ENCODE peak calls at places on chromosomes 5 and 9, in seven cellular contexts. N, C, L, H, O, G and Y are unnamed samples.

GRCh38 chr9:37468620-37469019 is 3.4 kb upstream of the ZBTB5 start:
- DNase-seq in O (no peak), C (no peak), L (no peak), H (peak; percentile 44), G (no peak), N (no peak), Y (no peak)

GRCh38 chr5:159217236-159217635 is 7.9 kb upstream of the RNF145 start:
- DNase-seq in O (no peak), H (no peak), L (no peak), G (no peak), C (no peak), N (no peak), Y (no peak)

GRCh38 chr9:137295313-137296213 is 6.5 kb downstream of the NRARP start:
- DNase-seq in L (peak; percentile 67), C (peak; percentile 37), H (peak; percentile 98), G (no peak), O (no peak), N (no peak), Y (no peak)

GRCh38 chr5:123753349-123754166 is 241.6 kb downstream of the CSNK1G3 start:
- DNase-seq in C (no peak), L (no peak), G (no peak), H (no peak), N (no peak), O (no peak), Y (no peak)

GRCh38 chr5:126280820-126281219 is 142.4 kb upstream of the GRAMD2B start:
- DNase-seq in O (no peak), L (no peak), C (no peak), N (no peak), H (no peak), G (no peak), Y (no peak)

GRCh38 chr9:91718071-91718470 is 232.0 kb downstream of the ROR2 start:
- DNase-seq in C (no peak), L (no peak), O (no peak), H (no peak), N (no peak), G (no peak), Y (no peak)

GRCh38 chr5:150538007-150538917 is 30.3 kb downstream of the NDST1 start:
- DNase-seq in G (peak; percentile 70), C (no peak), O (no peak), N (no peak), L (no peak), H (no peak), Y (peak; percentile 76)

GRCh38 chr5:55847837-55848236 is 3.3 kb upstream of the IL31RA start:
- DNase-seq in C (no peak), L (no peak), H (no peak), G (peak; percentile 68), N (no peak), O (no peak), Y (no peak)

GRCh38 chr5:83101514-83101913 is 24.2 kb downstream of the XRCC4 start:
- DNase-seq in O (no peak), L (no peak), N (no peak), H (no peak), C (no peak), G (peak; percentile 44), Y (no peak)

GRCh38 chr5:169121631-169122420 is 179.1 kb downstream of the SLIT3 start:
- DNase-seq in O (no peak), G (no peak), H (no peak), L (no peak), N (no peak), C (no peak), Y (peak; percentile 94)

GRCh38 chr9:16262467-16263261 is 607.8 kb downstream of the BNC2 start:
- DNase-seq in L (no peak), O (no peak), C (no peak), N (no peak), G (no peak), H (no peak), Y (peak; percentile 37)

GRCh38 chr5:171152382-171152781 is 156.7 kb upstream of the TLX3 start:
- DNase-seq in G (peak; percentile 19), C (no peak), O (no peak), L (no peak), H (peak; percentile 10), N (no peak), Y (peak; percentile 25)

GRCh38 chr5:434443-435146 is 8.4 kb upstream of the EXOC3 start:
- DNase-seq in H (no peak), C (no peak), O (no peak), L (no peak), N (no peak), G (no peak), Y (no peak)

GRCh38 chr9:68697846-68698245 is 7.2 kb upstream of the PIP5K1B start:
- DNase-seq in N (no peak), O (no peak), L (no peak), C (no peak), H (no peak), G (no peak), Y (no peak)

GRCh38 chr9:134491436-134491835 is 150.2 kb upstream of the COL5A1 start:
- DNase-seq in O (no peak), C (no peak), L (no peak), N (no peak), H (peak; percentile 26), G (no peak), Y (no peak)

GRCh38 chr5:127858116-127858784 is 155.1 kb downstream of the CCDC192 start:
- DNase-seq in N (no peak), O (peak; percentile 23), L (peak; percentile 14), H (no peak), G (no peak), C (no peak), Y (peak; percentile 4)

GRCh38 chr5:1512541-1513291 is 11.0 kb downstream of the LPCAT1 start:
- DNase-seq in N (no peak), O (no peak), G (no peak), C (no peak), L (no peak), H (peak; percentile 68), Y (no peak)

GRCh38 chr9:99430301-99430700 is 208.2 kb downstream of the SEC61B start:
- DNase-seq in L (no peak), C (no peak), O (no peak), H (no peak), N (no peak), G (peak; percentile 38), Y (peak; percentile 95)

GRCh38 chr9:136098844-136099243 is 3.8 kb upstream of the NACC2 start:
- DNase-seq in H (no peak), N (no peak), C (no peak), O (no peak), L (no peak), G (no peak), Y (no peak)

GRCh38 chr9:131727795-131728545 is 11.9 kb downstream of the RAPGEF1 start:
- DNase-seq in L (no peak), C (no peak), H (no peak), G (peak; percentile 67), N (no peak), O (no peak), Y (no peak)

GRCh38 chr9:10008101-10008799 is 604.6 kb downstream of the PTPRD start:
- DNase-seq in G (no peak), N (no peak), C (no peak), O (no peak), H (peak; percentile 13), L (no peak), Y (no peak)

GRCh38 chr5:128228506-128228905 is 144.9 kb downstream of the SLC12A2 start:
- DNase-seq in L (no peak), O (no peak), H (no peak), C (no peak), N (no peak), G (no peak), Y (no peak)